ENCODE peak calls at places on chromosomes 5 and 9, in six cellular contexts. T, M, Z, P, Q and V are unnamed samples.

GRCh38 chr9:108245331-108245730 is 610.5 kb downstream of the ACTL7B start:
- DNase-seq in T (no peak), M (no peak), Z (no peak), P (no peak), Q (no peak), V (no peak)

GRCh38 chr9:33029106-33029788 is 4.2 kb downstream of the DNAJA1 start:
- DNase-seq in T (no peak), M (no peak), Z (no peak), P (no peak), Q (no peak), V (no peak)

GRCh38 chr5:143229896-143230675 is 173.4 kb downstream of the NR3C1 start:
- DNase-seq in T (no peak), M (no peak), Z (peak; percentile 9), P (no peak), Q (peak; percentile 69), V (no peak)

GRCh38 chr9:136947955-136948510 is 3.0 kb downstream of the C8G start:
- DNase-seq in T (no peak), M (peak; percentile 58), Z (peak; percentile 74), P (peak; percentile 59), Q (no peak), V (peak; percentile 72)

GRCh38 chr5:82421119-82421518 is 143.0 kb upstream of the RPS23 start:
- DNase-seq in T (no peak), M (no peak), Z (no peak), P (no peak), Q (no peak), V (no peak)

GRCh38 chr9:27339661-27340295 is 42.8 kb upstream of the EQTN start:
- DNase-seq in T (no peak), M (no peak), Z (no peak), P (no peak), Q (no peak), V (no peak)

GRCh38 chr5:618450-618849 is 6.3 kb downstream of the CEP72 start:
- DNase-seq in T (no peak), M (no peak), Z (no peak), P (no peak), Q (no peak), V (no peak)

GRCh38 chr9:18260527-18260926 is 213.4 kb upstream of the ADAMTSL1 start:
- DNase-seq in T (no peak), M (peak; percentile 24), Z (no peak), P (no peak), Q (no peak), V (peak; percentile 82)

GRCh38 chr9:100686420-100686819 is 108.5 kb downstream of the CAVIN4 start:
- DNase-seq in T (no peak), M (no peak), Z (no peak), P (no peak), Q (no peak), V (no peak)

GRCh38 chr9:94603259-94603776 is 9.7 kb upstream of the FBP2 start:
- DNase-seq in T (peak; percentile 75), M (peak; percentile 94), Z (peak; percentile 88), P (peak; percentile 64), Q (peak; percentile 53), V (peak; percentile 66)

GRCh38 chr5:147835386-147835798 is 3.9 kb upstream of the SPINK1 start:
- DNase-seq in T (no peak), M (peak; percentile 42), Z (no peak), P (no peak), Q (no peak), V (no peak)

GRCh38 chr9:71506821-71507220 is 261.5 kb downstream of the CEMIP2 start:
- DNase-seq in T (no peak), M (peak; percentile 52), Z (no peak), P (peak; percentile 18), Q (no peak), V (no peak)

GRCh38 chr5:180809403-180810209 is 7.0 kb upstream of the MGAT1 start:
- DNase-seq in T (peak; percentile 81), M (peak; percentile 96), Z (peak; percentile 97), P (peak; percentile 93), Q (peak; percentile 98), V (peak; percentile 92)

GRCh38 chr9:132712753-132713152 is 42.5 kb downstream of the GTF3C4 start:
- DNase-seq in T (no peak), M (no peak), Z (no peak), P (no peak), Q (no peak), V (peak; percentile 56)

GRCh38 chr5:116573617-116574431 is 799 bp downstream of the SEMA6A start:
- DNase-seq in T (peak; percentile 39), M (peak; percentile 43), Z (peak; percentile 64), P (peak; percentile 25), Q (no peak), V (peak; percentile 54)

GRCh38 chr9:34547960-34548603 is 25.3 kb upstream of the ENHO start:
- DNase-seq in T (peak; percentile 60), M (peak; percentile 87), Z (peak; percentile 88), P (peak; percentile 80), Q (peak; percentile 17), V (peak; percentile 73)

GRCh38 chr5:3092211-3092610 is 340.7 kb upstream of the IRX2 start:
- DNase-seq in T (no peak), M (no peak), Z (no peak), P (no peak), Q (no peak), V (no peak)

GRCh38 chr9:95073042-95073607 is 244.4 kb downstream of the FANCC start:
- DNase-seq in T (no peak), M (no peak), Z (peak; percentile 36), P (no peak), Q (no peak), V (no peak)

GRCh38 chr9:108002296-108003056 is 512.9 kb upstream of the KLF4 start:
- DNase-seq in T (no peak), M (peak; percentile 41), Z (no peak), P (peak; percentile 19), Q (no peak), V (no peak)

GRCh38 chr9:23041466-23041865 is 594.8 kb downstream of the DMRTA1 start:
- DNase-seq in T (no peak), M (no peak), Z (no peak), P (no peak), Q (no peak), V (no peak)

GRCh38 chr5:42514759-42515158 is 91.5 kb downstream of the GHR start:
- DNase-seq in T (no peak), M (no peak), Z (peak; percentile 20), P (no peak), Q (no peak), V (peak; percentile 50)

GRCh38 chr5:124599048-124599973 is 147.1 kb downstream of the ZNF608 start:
- DNase-seq in T (no peak), M (peak; percentile 35), Z (no peak), P (no peak), Q (no peak), V (peak; percentile 81)

GRCh38 chr5:153974131-153974812 is 64.4 kb downstream of the FAM114A2 start:
- DNase-seq in T (no peak), M (peak; percentile 67), Z (peak; percentile 60), P (no peak), Q (peak; percentile 39), V (no peak)

GRCh38 chr9:7234144-7234543 is 476.4 kb downstream of the KDM4C start:
- DNase-seq in T (peak; percentile 17), M (peak; percentile 48), Z (peak; percentile 68), P (no peak), Q (no peak), V (peak; percentile 24)

GRCh38 chr5:96220610-96221390 is 212.2 kb downstream of the PCSK1 start:
- DNase-seq in T (no peak), M (no peak), Z (no peak), P (no peak), Q (no peak), V (no peak)

GRCh38 chr5:171315925-171316257 is 6.8 kb downstream of the TLX3 start:
- DNase-seq in T (no peak), M (no peak), Z (no peak), P (no peak), Q (no peak), V (no peak)
- H3K4me3 ChIP-seq in T (no peak overlapping the region), M (no peak overlapping the region), Z (peak overlapping the region; percentile 25), P (peak overlapping the region; percentile 37), Q (no peak overlapping the region), V (no peak overlapping the region)

GRCh38 chr5:68432682-68433081 is 217.1 kb downstream of the PIK3R1 start:
- DNase-seq in T (no peak), M (no peak), Z (no peak), P (no peak), Q (peak; percentile 20), V (no peak)
- H3K4me1 ChIP-seq in T (peaks cover 4% of the 10 kb centered on the region), M (peaks cover 9% of the 10 kb centered on the region), Z (no peaks in the 10 kb centered on the region), P (peaks cover 7% of the 10 kb centered on the region), Q (peaks cover 40% of the 10 kb centered on the region), V (peaks cover 7% of the 10 kb centered on the region)

GRCh38 chr9:98087420-98088354 is 31.2 kb downstream of the NANS start:
- DNase-seq in T (peak; percentile 32), M (peak; percentile 77), Z (peak; percentile 75), P (peak; percentile 44), Q (no peak), V (no peak)
- H3K4me3 ChIP-seq in T (peak overlapping the region; percentile 76), M (no peak overlapping the region), Z (no peak overlapping the region), P (peak overlapping the region; percentile 60), Q (no peak overlapping the region), V (no peak overlapping the region)

GRCh38 chr5:91049112-91049511 is 334.0 kb downstream of the ARRDC3 start:
- DNase-seq in T (no peak), M (no peak), Z (no peak), P (no peak), Q (no peak), V (no peak)
- H3K4me1 ChIP-seq in T (no peaks in the 10 kb centered on the region), M (peaks cover 9% of the 10 kb centered on the region), Z (peaks cover under 1% of the 10 kb centered on the region), P (no peaks in the 10 kb centered on the region), Q (no peaks in the 10 kb centered on the region), V (no peaks in the 10 kb centered on the region)

GRCh38 chr9:92044945-92045344 is 70.3 kb downstream of the SPTLC1 start:
- DNase-seq in T (no peak), M (no peak), Z (no peak), P (no peak), Q (no peak), V (no peak)

GRCh38 chr9:92047500-92047899 is 67.7 kb downstream of the SPTLC1 start:
- DNase-seq in T (no peak), M (no peak), Z (no peak), P (no peak), Q (no peak), V (no peak)

GRCh38 chr9:92046676-92047075 is 68.5 kb downstream of the SPTLC1 start:
- DNase-seq in T (no peak), M (no peak), Z (no peak), P (no peak), Q (no peak), V (no peak)

GRCh38 chr9:92043002-92043401 is 72.2 kb downstream of the SPTLC1 start:
- DNase-seq in T (no peak), M (no peak), Z (no peak), P (no peak), Q (no peak), V (no peak)

DNA sequence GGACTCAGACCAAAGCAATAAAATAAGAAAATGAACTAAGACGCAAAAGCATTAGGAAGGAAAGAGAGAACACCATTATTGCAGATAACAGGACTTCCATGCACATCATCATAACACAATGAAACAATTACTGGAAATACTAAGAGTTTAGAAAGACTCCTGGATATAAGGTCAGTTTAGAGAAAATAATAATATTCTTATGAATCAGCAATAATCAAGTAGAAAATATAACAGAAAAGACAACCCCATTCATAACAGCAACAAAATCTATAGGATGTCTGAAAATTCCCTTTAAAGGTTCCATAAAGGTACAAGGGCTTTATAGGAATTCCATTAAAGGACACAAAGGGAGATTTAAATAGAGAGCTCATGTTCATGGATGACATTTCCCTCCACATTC is 73.0 kb downstream of the SPTLC1 start:
- DNase-seq in T (no peak), M (no peak), Z (no peak), P (no peak), Q (no peak), V (no peak)
- H3K4me3 ChIP-seq in T (no peak overlapping the region), M (no peak overlapping the region), Z (no peak overlapping the region), P (no peak overlapping the region), Q (no peak overlapping the region), V (no peak overlapping the region)